ENCODE peak calls at places on chromosomes 5 and 9, in four cellular contexts. T is IMR-90, N is A549, V is HCT116. K is an unnamed sample.

GRCh38 chr5:168552146-168552545 is 23.0 kb downstream of the FBLL1 start:
- DNase-seq in N (no peak), T (peak), V (no peak), K (no peak)

GRCh38 chr9:72817413-72817812 is 135.4 kb downstream of the ALDH1A1 start:
- DNase-seq in T (no peak), N (no peak), V (no peak), K (no peak)

GRCh38 chr9:97514531-97514930 is 13.1 kb downstream of the TMOD1 start:
- DNase-seq in N (no peak), T (no peak), V (no peak), K (no peak)

GRCh38 chr9:40925149-40925548 is 203.3 kb downstream of the FOXD4L6 start:
- DNase-seq in V (no peak), T (no peak), N (no peak), K (no peak)

GRCh38 chr5:16812911-16813310 is 123.2 kb downstream of the MYO10 start:
- DNase-seq in V (no peak), N (peak), T (peak), K (peak)

GRCh38 chr5:55535199-55535905 is 588 bp upstream of the PLPP1 start:
- DNase-seq in N (peak), V (no peak), T (peak), K (no peak)

GRCh38 chr9:16664211-16664610 is 206.3 kb downstream of the BNC2 start:
- DNase-seq in T (peak), V (no peak), N (no peak), K (no peak)

GRCh38 chr9:92328225-92328624 is 2.5 kb downstream of the CENPP start:
- DNase-seq in N (peak), V (peak), T (peak), K (peak)

GRCh38 chr5:19900269-19900668 is 87.7 kb downstream of the CDH18 start:
- DNase-seq in T (no peak), N (no peak), V (no peak), K (no peak)

GRCh38 chr9:120441446-120442279 is 138.3 kb downstream of the CDK5RAP2 start:
- DNase-seq in T (peak), V (no peak), N (no peak), K (no peak)

GRCh38 chr9:88593537-88594185 is 58.7 kb downstream of the NXNL2 start:
- DNase-seq in N (peak), T (peak), V (peak), K (no peak)

GRCh38 chr9:72428329-72428728 is 63.3 kb upstream of the ZFAND5 start:
- DNase-seq in V (no peak), N (no peak), T (peak), K (no peak)

GRCh38 chr5:163079618-163080017 is 357.8 kb upstream of the CCNG1 start:
- DNase-seq in T (no peak), N (peak), V (no peak), K (no peak)

GRCh38 chr5:115557667-115558387 is 13.3 kb upstream of the FEM1C start:
- DNase-seq in T (no peak), N (no peak), V (no peak), K (no peak)

GRCh38 chr9:6557883-6558282 is 87.6 kb downstream of the GLDC start:
- DNase-seq in N (no peak), V (no peak), T (no peak), K (no peak)

GRCh38 chr9:99354104-99354503 is 132.0 kb downstream of the SEC61B start:
- DNase-seq in T (no peak), V (no peak), N (no peak), K (no peak)

GRCh38 chr5:80266566-80266965 is 10.7 kb upstream of the SERINC5 start:
- DNase-seq in V (no peak), T (no peak), N (no peak), K (no peak)

GRCh38 chr5:66209794-66210193 is 65.7 kb downstream of the SREK1 start:
- DNase-seq in T (no peak), V (no peak), N (no peak), K (no peak)

GRCh38 chr9:127112056-127112455 is 10.4 kb downstream of the ANGPTL2 start:
- DNase-seq in V (no peak), N (no peak), T (no peak), K (no peak)

GRCh38 chr5:149580808-149581191 is 498 bp upstream of the ARHGEF37 start:
- DNase-seq in T (no peak), N (no peak), V (no peak), K (no peak)

GRCh38 chr5:54651482-54652076 is 134.0 kb downstream of the SNX18 start:
- DNase-seq in V (no peak), T (peak), N (no peak), K (no peak)

GRCh38 chr5:112604741-112605390 is 132.8 kb upstream of the APC start:
- DNase-seq in N (peak), T (no peak), V (peak), K (no peak)

GRCh38 chr9:39588056-39588814 is 232.8 kb downstream of the SPATA31A1 start:
- DNase-seq in V (no peak), N (peak), T (no peak), K (no peak)

GRCh38 chr5:124572973-124573372 is 173.5 kb downstream of the ZNF608 start:
- DNase-seq in T (no peak), V (no peak), N (no peak), K (no peak)

GRCh38 chr9:111013250-111013649 is 25.0 kb downstream of the LPAR1 start:
- DNase-seq in V (no peak), N (no peak), T (no peak), K (no peak)

GRCh38 chr9:111008148-111009075 is 29.9 kb downstream of the LPAR1 start:
- DNase-seq in V (no peak), T (peak), N (peak), K (no peak)

GRCh38 chr9:111016046-111017026 is 21.9 kb downstream of the LPAR1 start:
- DNase-seq in V (no peak), N (no peak), T (peak), K (no peak)

DNA sequence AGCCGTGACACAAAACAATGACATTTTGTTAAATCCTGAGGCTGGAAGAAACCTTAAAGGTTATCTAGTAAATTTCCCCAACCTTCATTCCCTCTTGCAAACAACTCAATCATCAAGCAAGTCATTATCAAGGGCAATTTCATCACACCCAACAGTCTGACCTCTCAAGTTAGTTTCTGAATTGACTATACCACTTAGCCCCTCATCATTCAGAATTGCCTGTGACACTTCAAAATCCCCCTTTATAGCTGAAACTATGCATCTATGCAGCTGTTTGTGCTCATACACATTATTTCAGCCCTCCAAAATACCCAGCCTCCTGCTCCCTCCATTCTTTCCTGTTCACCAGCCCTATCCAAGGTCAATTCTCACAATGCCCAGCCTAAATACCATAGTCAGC is 24.6 kb downstream of the LPAR1 start:
- DNase-seq in N (no peak), V (no peak), T (no peak), K (no peak)
- TF ChIP-seq POLR2A in N (no peak), V (no peak), T (no peak), K (no peak)

DNA sequence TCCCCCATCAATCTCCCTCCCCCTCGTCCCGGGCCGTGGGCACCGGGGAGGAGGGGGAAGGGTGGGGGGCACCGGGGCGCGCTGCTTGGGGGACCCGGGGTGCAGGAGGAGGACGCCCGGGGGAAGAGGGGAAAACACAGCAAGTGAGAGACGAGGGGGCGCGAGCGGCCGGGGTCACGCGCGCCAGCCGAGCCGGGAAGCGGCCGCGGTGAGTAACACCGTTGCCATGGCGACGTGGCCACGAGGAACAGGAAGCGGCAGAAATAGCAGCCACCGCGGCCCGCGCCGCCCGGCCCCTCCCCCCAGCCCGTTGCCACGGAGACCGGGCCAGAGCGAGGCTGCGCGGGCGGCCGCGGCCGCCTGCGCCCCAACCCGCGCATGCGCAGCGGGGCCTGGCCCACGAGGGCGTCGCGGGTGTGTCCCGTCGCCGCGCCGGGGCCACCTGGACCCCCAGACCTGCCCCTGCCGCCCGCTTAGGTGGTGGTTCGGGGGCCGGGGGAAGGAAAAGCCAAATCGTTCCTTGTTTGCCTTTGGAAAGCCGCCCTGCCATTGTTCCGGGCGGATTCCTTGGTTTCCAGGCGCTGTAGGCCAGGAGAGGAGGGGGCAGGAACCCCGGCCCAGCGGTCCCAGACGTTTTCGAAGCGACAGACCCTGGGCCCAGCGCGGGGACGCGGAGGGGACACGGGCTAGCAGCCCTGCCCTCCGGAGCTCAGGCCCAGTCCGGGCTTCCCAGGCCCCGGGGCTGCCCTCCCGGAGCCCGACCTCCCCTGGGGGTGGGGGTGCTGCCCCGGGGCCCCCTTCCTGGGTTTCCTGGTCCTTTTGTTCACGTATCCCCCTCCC is 207.1 kb downstream of the C9orf50 start:
- DNase-seq in T (peak), V (peak), N (peak), K (peak)
- TF ChIP-seq POLR2A in T (peak), V (peak), N (no peak), K (peak)

GRCh38 chr5:177443144-177443983 is 3.2 kb upstream of the PRR7 start:
- DNase-seq in V (no peak), T (no peak), N (no peak), K (no peak)
- TF ChIP-seq POLR2A in V (no peak), T (no peak), N (no peak), K (no peak)

GRCh38 chr5:126680215-126680817 is 79.6 kb downstream of the PHAX start:
- DNase-seq in N (no peak), T (peak), V (no peak), K (no peak)
- TF ChIP-seq POLR2A in N (no peak), T (no peak), V (no peak), K (no peak)